ENCODE peak calls at places on chromosome 1, in eight cellular contexts. I is aorta; X is H9; V is CD8-positive, alpha-beta T cell; Q is neural progenitor cell; H is keratinocyte; U is T-helper 1 cell; S is SHP77 treated with DMSO at 0.1 percent for 48 hours. Y is an unnamed sample.

GRCh38 chr1:181097242-181097641 is 8.7 kb downstream of the IER5 start:
- DNase-seq in V (no peak), X (no peak), Q (no peak), U (no peak), I (no peak), S (no peak), H (no peak), Y (no peak)

GRCh38 chr1:94296018-94296417 is 58.6 kb upstream of the ARHGAP29 start:
- DNase-seq in V (no peak), Q (no peak), S (no peak), I (no peak), X (no peak), U (no peak), H (no peak), Y (no peak)

GRCh38 chr1:99004270-99005141 is at the start of gene PLPPR5:
- DNase-seq in H (no peak), X (peak), I (peak), S (no peak), U (peak), Q (peak), V (no peak), Y (no peak)

GRCh38 chr1:15360681-15361080 is 49.0 kb upstream of the EFHD2 start:
- DNase-seq in V (no peak), X (no peak), H (no peak), Q (no peak), S (no peak), U (no peak), I (no peak), Y (no peak)

GRCh38 chr1:160738266-160738665 is 781 bp upstream of the SLAMF7 start:
- DNase-seq in S (no peak), Q (no peak), I (no peak), V (no peak), U (no peak), X (no peak), H (no peak), Y (no peak)

GRCh38 chr1:203629509-203630082 is 3.0 kb downstream of the ATP2B4 start:
- DNase-seq in H (no peak), X (peak), U (peak), I (peak), V (no peak), Q (peak), S (no peak), Y (peak)

GRCh38 chr1:9861371-9861770 is 37.6 kb upstream of the CLSTN1 start:
- DNase-seq in U (no peak), I (no peak), V (no peak), X (peak), Q (peak), H (no peak), S (no peak), Y (no peak)

GRCh38 chr1:27522148-27522859 is 32.3 kb upstream of the WASF2 start:
- DNase-seq in Q (no peak), U (peak), H (peak), S (peak), I (no peak), V (peak), X (no peak), Y (peak)

GRCh38 chr1:161209790-161210409 is 5.2 kb upstream of the FCER1G start:
- DNase-seq in X (peak), S (peak), H (no peak), Q (peak), I (peak), V (peak), U (peak), Y (peak)

GRCh38 chr1:177439301-177439700 is 268.5 kb downstream of the BRINP2 start:
- DNase-seq in I (no peak), H (no peak), S (no peak), X (no peak), V (no peak), U (no peak), Q (no peak), Y (no peak)

GRCh38 chr1:206469933-206470691 is at the start of gene IKBKE:
- DNase-seq in I (peak), X (peak), S (no peak), V (no peak), H (no peak), Q (peak), U (peak), Y (peak)